ENCODE peak calls at places on chromosomes 2 and 18, in nine cellular contexts. X is OCI-LY7, Y is HEK293T, I is Calu3, Z is activated T-helper 1 cell treated with Interleukin-2 at 50 U/mL for 16 hours, B is frontal cortex, F is mesothelial cell of epicardium, L is activated T-cell treated with anti-CD3 and anti-CD28 coated beads for 1 hour, M is stomach. W is an unnamed sample.

GRCh38 chr2:73172963-73173362 is 29.4 kb upstream of the NOTO start:
- DNase-seq in X (no peak), Y (no peak), I (no peak), Z (no peak), B (peak), F (no peak), L (no peak), M (no peak), W (no peak)

GRCh38 chr2:240557101-240557751 is 562 bp downstream of the ANKMY1 start:
- DNase-seq in X (no peak), Y (no peak), I (no peak), Z (no peak), B (no peak), F (peak), L (no peak), M (no peak), W (no peak)

GRCh38 chr2:8458461-8459459 is 223.1 kb upstream of the ID2 start:
- DNase-seq in X (no peak), Y (no peak), I (no peak), Z (no peak), B (no peak), F (no peak), L (no peak), M (no peak), W (no peak)

GRCh38 chr2:186518945-186519344 is 32.9 kb downstream of the ZC3H15 start:
- DNase-seq in X (no peak), Y (no peak), I (no peak), Z (no peak), B (no peak), F (no peak), L (no peak), M (no peak), W (no peak)

GRCh38 chr2:8421658-8422499 is 260.0 kb upstream of the ID2 start:
- DNase-seq in X (peak), Y (no peak), I (no peak), Z (no peak), B (no peak), F (no peak), L (no peak), M (no peak), W (no peak)

GRCh38 chr2:223943561-223944008 is 1.6 kb downstream of the WDFY1 start:
- DNase-seq in X (no peak), Y (peak), I (peak), Z (no peak), B (peak), F (no peak), L (no peak), M (no peak), W (no peak)

GRCh38 chr2:129242201-129242710 is 737.2 kb upstream of the RAB6C start:
- DNase-seq in X (no peak), Y (no peak), I (no peak), Z (no peak), B (no peak), F (no peak), L (no peak), M (no peak), W (no peak)

GRCh38 chr2:179106342-179107178 is 56.6 kb upstream of the CCDC141 start:
- DNase-seq in X (no peak), Y (no peak), I (peak), Z (no peak), B (no peak), F (no peak), L (no peak), M (peak), W (no peak)

GRCh38 chr2:160050147-160050546 is 12.3 kb downstream of the PLA2R1 start:
- DNase-seq in X (no peak), Y (no peak), I (no peak), Z (no peak), B (no peak), F (no peak), L (no peak), M (no peak), W (no peak)

GRCh38 chr18:67386028-67386427 is 130.5 kb downstream of the DSEL start:
- DNase-seq in X (no peak), Y (no peak), I (peak), Z (no peak), B (no peak), F (no peak), L (no peak), M (no peak), W (no peak)

GRCh38 chr2:1945837-1946236 is 201.5 kb upstream of the PXDN start:
- DNase-seq in X (no peak), Y (no peak), I (no peak), Z (no peak), B (no peak), F (no peak), L (no peak), M (no peak), W (no peak)

GRCh38 chr18:58967643-58968291 is 103.1 kb downstream of the ZNF532 start:
- DNase-seq in X (no peak), Y (no peak), I (no peak), Z (no peak), B (no peak), F (no peak), L (no peak), M (no peak), W (no peak)

GRCh38 chr2:144152817-144153271 is 367.1 kb downstream of the ZEB2 start:
- DNase-seq in X (peak), Y (peak), I (no peak), Z (no peak), B (no peak), F (no peak), L (no peak), M (no peak), W (no peak)

GRCh38 chr2:151619337-151619989 is 114.8 kb downstream of the NEB start:
- DNase-seq in X (peak), Y (no peak), I (no peak), Z (no peak), B (no peak), F (no peak), L (no peak), M (no peak), W (no peak)

GRCh38 chr18:57812126-57812477 is 9.0 kb upstream of the ATP8B1 start:
- DNase-seq in X (no peak), Y (no peak), I (no peak), Z (no peak), B (no peak), F (no peak), L (no peak), M (no peak), W (no peak)

GRCh38 chr2:36358317-36358659 is 2.7 kb downstream of the CRIM1 start:
- DNase-seq in X (no peak), Y (no peak), I (no peak), Z (no peak), B (no peak), F (no peak), L (no peak), M (no peak), W (no peak)

GRCh38 chr2:197803033-197803444 is 1.4 kb upstream of the PLCL1 start:
- DNase-seq in X (peak), Y (peak), I (peak), Z (no peak), B (peak), F (no peak), L (no peak), M (no peak), W (no peak)

GRCh38 chr2:65320042-65320711 is 92.5 kb downstream of the ACTR2 start:
- DNase-seq in X (peak), Y (peak), I (peak), Z (no peak), B (no peak), F (no peak), L (no peak), M (no peak), W (no peak)

GRCh38 chr2:42756956-42757513 is 6.9 kb downstream of the OXER1 start:
- DNase-seq in X (no peak), Y (no peak), I (no peak), Z (no peak), B (no peak), F (no peak), L (no peak), M (no peak), W (no peak)

GRCh38 chr2:157427003-157427921 is 16.6 kb downstream of the CYTIP start:
- DNase-seq in X (no peak), Y (no peak), I (no peak), Z (no peak), B (no peak), F (no peak), L (no peak), M (no peak), W (no peak)

GRCh38 chr2:15145046-15145817 is 415.9 kb downstream of the NBAS start:
- DNase-seq in X (no peak), Y (no peak), I (no peak), Z (no peak), B (no peak), F (no peak), L (no peak), M (no peak), W (no peak)

GRCh38 chr18:58396144-58396543 is 232.7 kb downstream of the ALPK2 start:
- DNase-seq in X (no peak), Y (no peak), I (no peak), Z (no peak), B (no peak), F (no peak), L (no peak), M (no peak), W (no peak)

GRCh38 chr2:24873619-24874018 is 46.4 kb downstream of the ADCY3 start:
- DNase-seq in X (no peak), Y (no peak), I (no peak), Z (no peak), B (no peak), F (no peak), L (no peak), M (no peak), W (no peak)

GRCh38 chr2:170842785-170843184 is 26.1 kb downstream of the GAD1 start:
- DNase-seq in X (no peak), Y (no peak), I (no peak), Z (no peak), B (no peak), F (no peak), L (no peak), M (no peak), W (no peak)

GRCh38 chr2:202530038-202530437 is 104.7 kb upstream of the FAM117B start:
- DNase-seq in X (no peak), Y (no peak), I (no peak), Z (no peak), B (no peak), F (no peak), L (no peak), M (no peak), W (no peak)

GRCh38 chr2:217995741-217996141 is 7.1 kb downstream of the TNS1 start:
- DNase-seq in X (no peak), Y (no peak), I (no peak), Z (no peak), B (no peak), F (no peak), L (no peak), M (peak), W (no peak)

GRCh38 chr2:164913640-164914346 is 41.5 kb downstream of the SLC38A11 start:
- DNase-seq in X (peak), Y (no peak), I (peak), Z (no peak), B (no peak), F (no peak), L (no peak), M (peak), W (no peak)

GRCh38 chr18:46771141-46771540 is 14.3 kb upstream of the ST8SIA5 start:
- DNase-seq in X (no peak), Y (no peak), I (no peak), Z (no peak), B (no peak), F (no peak), L (no peak), M (no peak), W (no peak)

GRCh38 chr2:126049461-126049860 is 606.5 kb upstream of the GYPC start:
- DNase-seq in X (no peak), Y (no peak), I (no peak), Z (no peak), B (no peak), F (no peak), L (no peak), M (no peak), W (no peak)

GRCh38 chr2:158509928-158510797 is 53.4 kb downstream of the PKP4 start:
- DNase-seq in X (no peak), Y (no peak), I (peak), Z (no peak), B (no peak), F (no peak), L (no peak), M (no peak), W (no peak)

GRCh38 chr2:89831686-89832498 is 1140.4 kb downstream of the RPIA start:
- DNase-seq in X (no peak), Y (no peak), I (no peak), Z (no peak), B (no peak), F (no peak), L (no peak), M (no peak), W (no peak)

W was measured in effector memory CD4-positive, alpha-beta T cell.